ENCODE peak calls at places on chromosomes 4 and X, in eight cellular contexts. L is lower leg skin, O is HCT116, G is NB4, E is H54, J is suprapubic skin, H is ovary, K is GM12878. C is an unnamed sample.

GRCh38 chr4:183130328-183131155 is 31.5 kb downstream of the WWC2 start:
- DNase-seq in L (no peak), O (no peak), G (no peak), E (no peak), J (no peak), H (no peak), K (no peak), C (no peak)

GRCh38 chr4:68808060-68808459 is 7.7 kb upstream of the UGT2B10 start:
- DNase-seq in L (no peak), O (no peak), G (no peak), E (no peak), J (no peak), H (no peak), K (no peak), C (no peak)

GRCh38 chrX:151912780-151913179 is at the start of gene MAGEA4:
- DNase-seq in L (no peak), O (no peak), G (no peak), E (no peak), J (no peak), H (no peak), K (no peak), C (no peak)

GRCh38 chrX:50971390-50971789 is 60.9 kb downstream of the BMP15 start:
- DNase-seq in L (no peak), O (peak), G (no peak), E (no peak), J (no peak), H (no peak), K (no peak), C (no peak)

GRCh38 chr4:17561195-17561909 is 15.6 kb upstream of the LAP3 start:
- DNase-seq in L (peak), O (no peak), G (no peak), E (no peak), J (no peak), H (no peak), K (no peak), C (no peak)

GRCh38 chr4:68062501-68062900 is 67.2 kb downstream of the TMPRSS11F start:
- DNase-seq in L (no peak), O (no peak), G (no peak), E (no peak), J (no peak), H (no peak), K (no peak), C (no peak)

GRCh38 chr4:113901994-113902787 is 77.3 kb downstream of the ARSJ start:
- DNase-seq in L (no peak), O (no peak), G (no peak), E (no peak), J (no peak), H (no peak), K (no peak), C (no peak)

GRCh38 chr4:117800636-117801035 is 233.7 kb upstream of the NDST3 start:
- DNase-seq in L (no peak), O (no peak), G (no peak), E (no peak), J (no peak), H (no peak), K (no peak), C (no peak)

GRCh38 chr4:111178231-111178630 is 555.4 kb upstream of the PITX2 start:
- DNase-seq in L (no peak), O (no peak), G (no peak), E (no peak), J (no peak), H (no peak), K (no peak), C (no peak)

GRCh38 chrX:33970028-33970932 is 161.8 kb downstream of the FAM47A start:
- DNase-seq in L (no peak), O (no peak), G (peak), E (no peak), J (no peak), H (no peak), K (no peak), C (no peak)

GRCh38 chr4:65597697-65598096 is 72.6 kb downstream of the EPHA5 start:
- DNase-seq in L (no peak), O (no peak), G (no peak), E (no peak), J (no peak), H (no peak), K (no peak), C (no peak)

GRCh38 chr4:95402299-95402698 is 146.5 kb downstream of the UNC5C start:
- DNase-seq in L (no peak), O (no peak), G (no peak), E (no peak), J (no peak), H (no peak), K (no peak), C (no peak)

GRCh38 chr4:139556071-139556734 is at the start of gene SETD7:
- DNase-seq in L (peak), O (peak), G (peak), E (peak), J (peak), H (peak), K (no peak), C (peak)

GRCh38 chr4:139554726-139555072 is 1.3 kb downstream of the SETD7 start:
- DNase-seq in L (no peak), O (no peak), G (no peak), E (no peak), J (no peak), H (no peak), K (no peak), C (no peak)

GRCh38 chr4:139553751-139554670 is 2.0 kb downstream of the SETD7 start:
- DNase-seq in L (no peak), O (no peak), G (no peak), E (no peak), J (no peak), H (no peak), K (no peak), C (no peak)

GRCh38 chr4:139555705-139556070 is 331 bp downstream of the SETD7 start:
- DNase-seq in L (peak), O (no peak), G (no peak), E (no peak), J (peak), H (peak), K (no peak), C (no peak)

GRCh38 chr4:139555073-139555704 is 830 bp downstream of the SETD7 start:
- DNase-seq in L (peak), O (peak), G (peak), E (peak), J (peak), H (peak), K (no peak), C (peak)
- TF ChIP-seq POLR2A in L (no peak), O (peak), G (peak), E (peak), J (peak), H (peak), K (peak), C (no peak)

DNA sequence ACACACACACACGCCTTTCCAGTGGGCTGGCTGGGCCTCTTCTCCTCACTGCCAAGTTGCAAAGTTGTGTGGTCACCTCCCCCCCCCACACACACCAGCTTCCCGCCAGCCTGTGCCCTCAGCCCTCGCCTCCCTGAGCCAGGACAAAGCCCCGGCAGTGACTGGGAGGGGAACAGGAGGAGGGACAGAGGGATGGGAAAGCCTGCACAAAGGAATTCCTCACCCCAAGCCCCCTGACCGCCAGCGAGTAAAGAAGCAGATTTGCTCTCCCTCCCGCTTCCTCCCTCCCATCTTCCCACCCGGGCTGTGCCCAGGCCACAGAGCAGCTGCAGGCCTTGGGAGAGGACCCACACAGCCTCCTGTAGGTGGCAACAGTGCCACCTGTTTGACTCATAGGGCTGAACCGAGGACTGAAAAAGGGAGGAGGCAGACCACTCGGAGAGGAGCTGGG is at the start of gene GDPD2:
- DNase-seq in L (no peak), O (no peak), G (peak), E (no peak), J (no peak), H (no peak), K (no peak), C (no peak)
- TF ChIP-seq POLR2A in L (no peak), O (no peak), G (no peak), E (no peak), J (no peak), H (no peak), K (no peak), C (no peak)

GRCh38 chr4:145618912-145619638 is at the start of gene MMAA:
- DNase-seq in L (peak), O (peak), G (peak), E (peak), J (peak), H (peak), K (peak), C (peak)
- TF ChIP-seq POLR2A in L (no peak), O (peak), G (peak), E (peak), J (peak), H (peak), K (peak), C (peak)

GRCh38 chr4:150944660-150945059 is 70.4 kb downstream of the LRBA start:
- DNase-seq in L (no peak), O (no peak), G (no peak), E (no peak), J (no peak), H (no peak), K (no peak), C (no peak)

GRCh38 chr4:150940123-150940522 is 75.0 kb downstream of the LRBA start:
- DNase-seq in L (no peak), O (no peak), G (no peak), E (no peak), J (no peak), H (no peak), K (no peak), C (no peak)

GRCh38 chr4:150943126-150943525 is 72.0 kb downstream of the LRBA start:
- DNase-seq in L (no peak), O (no peak), G (no peak), E (no peak), J (no peak), H (no peak), K (no peak), C (no peak)

GRCh38 chr4:150942539-150942938 is 72.5 kb downstream of the LRBA start:
- DNase-seq in L (no peak), O (no peak), G (no peak), E (no peak), J (no peak), H (no peak), K (no peak), C (no peak)

GRCh38 chr4:150943831-150944230 is 71.3 kb downstream of the LRBA start:
- DNase-seq in L (no peak), O (no peak), G (peak), E (no peak), J (no peak), H (no peak), K (no peak), C (no peak)
- TF ChIP-seq POLR2A in L (no peak), O (no peak), G (no peak), E (no peak), J (no peak), H (no peak), K (no peak), C (no peak)

DNA sequence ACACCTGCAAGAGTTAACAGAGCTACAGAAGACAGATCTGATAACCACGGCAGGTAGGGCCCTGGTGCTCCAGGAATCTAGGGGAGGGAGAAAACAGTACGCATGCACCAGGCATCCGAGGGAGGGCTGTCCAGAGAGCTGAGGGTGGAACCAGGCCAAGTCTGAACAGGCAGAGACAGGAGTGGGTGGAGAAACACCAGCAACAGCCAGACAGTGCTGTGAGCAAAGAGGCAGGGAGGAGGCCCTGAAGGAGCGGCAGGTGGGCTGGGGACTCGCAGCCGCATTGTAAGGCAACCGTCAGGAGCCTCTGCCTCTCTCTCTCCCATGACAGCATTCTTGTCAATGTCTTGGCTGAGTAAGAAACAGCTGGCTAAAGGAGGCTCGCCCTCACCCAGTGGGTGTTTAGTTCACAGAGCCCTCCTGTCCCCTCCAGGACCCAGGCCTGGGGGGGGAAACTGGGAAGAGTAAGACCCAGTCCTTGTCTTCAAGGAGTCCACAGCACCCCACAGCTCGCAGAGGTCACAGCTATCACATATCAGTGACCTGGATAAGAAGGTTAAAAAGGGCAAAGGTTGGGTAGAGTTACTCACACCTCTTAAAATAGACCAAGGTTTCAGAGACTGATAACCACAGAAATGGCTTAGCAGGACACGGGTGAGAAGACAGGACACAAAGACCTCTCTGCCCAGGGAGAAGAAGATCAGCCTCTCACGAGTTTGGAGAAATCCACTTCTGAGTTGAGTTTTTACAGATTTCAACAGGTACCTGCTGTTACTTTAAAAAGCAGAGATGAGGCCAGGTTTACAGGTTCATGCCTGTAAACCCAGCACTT is 10.5 kb downstream of the ACSL1 start:
- DNase-seq in L (peak), O (peak), G (peak), E (peak), J (peak), H (peak), K (peak), C (peak)
- TF ChIP-seq POLR2A in L (no peak), O (no peak), G (no peak), E (no peak), J (no peak), H (no peak), K (peak), C (peak)

DNA sequence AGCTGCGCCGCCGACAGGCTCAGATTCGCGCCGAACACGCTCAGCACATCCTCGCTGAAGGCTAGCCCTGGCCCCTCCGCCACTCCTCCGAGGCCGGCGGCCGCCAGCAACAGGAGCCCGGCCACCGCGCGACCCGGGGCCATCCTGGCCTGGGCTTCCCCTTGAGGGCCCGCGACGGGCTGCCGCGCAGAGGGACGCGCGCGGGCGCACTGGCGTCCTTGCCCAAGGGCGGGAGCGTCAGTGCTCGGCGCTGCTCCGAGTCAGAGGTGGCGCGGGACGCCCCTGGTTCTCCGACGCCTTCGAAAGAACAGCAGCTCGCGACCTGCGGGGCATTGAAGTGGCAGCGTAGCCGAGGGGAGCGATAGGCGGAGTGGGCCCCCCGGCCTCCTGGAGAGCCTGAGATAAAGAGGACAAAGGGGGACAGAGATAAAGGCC is 745 bp downstream of the SLC39A8 start:
- DNase-seq in L (peak), O (peak), G (peak), E (peak), J (peak), H (peak), K (no peak), C (peak)
- TF ChIP-seq POLR2A in L (no peak), O (no peak), G (no peak), E (peak), J (no peak), H (no peak), K (peak), C (peak)

DNA sequence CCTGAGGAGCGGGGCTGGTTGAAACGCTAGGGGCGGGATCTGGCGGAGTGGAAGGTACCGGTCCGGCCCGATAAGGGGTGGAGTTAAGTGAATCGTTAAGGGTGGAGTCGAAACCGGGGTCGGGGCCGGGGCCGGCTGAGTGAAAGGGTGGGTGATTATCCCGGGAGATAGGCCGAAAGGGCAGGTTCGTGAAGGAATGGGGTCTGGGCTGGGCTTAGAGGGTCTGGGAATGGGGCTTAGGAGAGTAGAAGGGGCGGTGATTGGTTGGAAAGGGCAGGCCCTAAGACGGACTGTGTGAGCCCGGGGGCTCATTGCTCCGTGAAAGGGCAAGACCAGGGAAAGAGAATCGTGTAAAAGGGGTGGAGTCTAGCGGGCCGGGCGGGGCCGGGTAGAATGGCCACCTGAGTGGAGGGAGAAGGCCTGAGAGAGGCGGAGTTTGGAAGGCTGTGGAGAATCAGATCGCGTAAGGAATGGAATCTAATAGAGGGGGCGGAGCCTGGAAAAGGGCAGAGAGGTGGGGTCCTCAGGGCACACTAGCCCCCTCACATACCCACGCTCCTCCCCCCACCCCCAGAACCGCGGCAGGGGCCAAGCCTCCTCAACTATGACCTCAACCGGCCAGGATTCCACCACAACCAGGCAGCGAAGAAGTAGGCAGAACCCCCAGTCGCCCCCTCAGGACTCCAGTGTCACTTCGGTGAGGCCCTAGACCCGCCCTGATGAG is 384 bp downstream of the HDAC6 start:
- DNase-seq in L (peak), O (peak), G (peak), E (peak), J (peak), H (peak), K (peak), C (peak)
- TF ChIP-seq POLR2A in L (no peak), O (peak), G (no peak), E (no peak), J (peak), H (peak), K (peak), C (peak)

GRCh38 chr4:145912391-145912790 is 26.2 kb downstream of the ZNF827 start:
- DNase-seq in L (no peak), O (no peak), G (no peak), E (no peak), J (no peak), H (no peak), K (no peak), C (no peak)

GRCh38 chr4:145909773-145910172 is 28.9 kb downstream of the ZNF827 start:
- DNase-seq in L (no peak), O (no peak), G (no peak), E (no peak), J (no peak), H (peak), K (no peak), C (no peak)

GRCh38 chr4:145907363-145907762 is 31.3 kb downstream of the ZNF827 start:
- DNase-seq in L (no peak), O (no peak), G (no peak), E (no peak), J (no peak), H (no peak), K (no peak), C (no peak)

GRCh38 chr4:145907827-145908226 is 30.8 kb downstream of the ZNF827 start:
- DNase-seq in L (no peak), O (no peak), G (no peak), E (no peak), J (no peak), H (no peak), K (no peak), C (no peak)

GRCh38 chr4:145909331-145909730 is 29.3 kb downstream of the ZNF827 start:
- DNase-seq in L (no peak), O (no peak), G (peak), E (no peak), J (no peak), H (peak), K (no peak), C (no peak)
- TF ChIP-seq POLR2A in L (no peak), O (no peak), G (no peak), E (no peak), J (no peak), H (no peak), K (no peak), C (no peak)

GRCh38 chrX:154443479-154443910 is 446 bp upstream of the FAM50A start:
- DNase-seq in L (no peak), O (no peak), G (no peak), E (peak), J (no peak), H (no peak), K (no peak), C (no peak)

GRCh38 chrX:154441984-154442707 is 1.8 kb upstream of the FAM50A start:
- DNase-seq in L (no peak), O (no peak), G (no peak), E (no peak), J (no peak), H (no peak), K (no peak), C (no peak)

GRCh38 chrX:154445776-154446175 is 1.8 kb downstream of the FAM50A start:
- DNase-seq in L (no peak), O (no peak), G (no peak), E (no peak), J (no peak), H (no peak), K (no peak), C (no peak)

GRCh38 chrX:154444755-154445246 is 860 bp downstream of the FAM50A start:
- DNase-seq in L (no peak), O (no peak), G (no peak), E (no peak), J (no peak), H (no peak), K (no peak), C (no peak)

GRCh38 chrX:154444001-154444754 is at the start of gene FAM50A:
- DNase-seq in L (peak), O (no peak), G (peak), E (peak), J (peak), H (peak), K (no peak), C (peak)
- TF ChIP-seq POLR2A in L (no peak), O (no peak), G (no peak), E (peak), J (no peak), H (peak), K (peak), C (no peak)

C was measured in GM12892.